ENCODE peak calls at places on chromosomes 16 and 17, in six cellular contexts. B, U, P, C, T and Y are unnamed samples.

GRCh38 chr16:23597003-23597756 is 1.1 kb upstream of the NDUFAB1 start:
- DNase-seq in C (no peak), B (no peak), U (peak), P (peak), T (no peak), Y (peak)

GRCh38 chr17:3800362-3801042 is 486 bp downstream of the ITGAE start:
- DNase-seq in B (no peak), T (no peak), C (no peak), P (no peak), U (no peak), Y (no peak)

GRCh38 chr16:50040710-50041109 is 15.7 kb downstream of the CNEP1R1 start:
- DNase-seq in P (no peak), C (no peak), U (no peak), T (no peak), B (no peak), Y (no peak)

GRCh38 chr17:29007456-29008455 is 1.9 kb upstream of the SEZ6 start:
- DNase-seq in U (peak), C (no peak), T (no peak), B (no peak), P (no peak), Y (no peak)

GRCh38 chr16:50462793-50463507 is 85.2 kb upstream of the NKD1 start:
- DNase-seq in T (no peak), P (no peak), U (no peak), B (no peak), C (no peak), Y (no peak)

GRCh38 chr17:80133626-80133970 is 13.3 kb downstream of the EIF4A3 start:
- DNase-seq in U (no peak), B (no peak), P (no peak), C (no peak), T (no peak), Y (no peak)

GRCh38 chr17:800446-801242 is 18.5 kb downstream of the MRM3 start:
- DNase-seq in P (no peak), C (no peak), T (no peak), B (no peak), U (no peak), Y (no peak)

GRCh38 chr16:67805718-67806427 is 487 bp downstream of the RANBP10 start:
- DNase-seq in T (no peak), U (no peak), C (no peak), B (peak), P (peak), Y (peak)

GRCh38 chr17:229130-229944 is 47.9 kb upstream of the DOC2B start:
- DNase-seq in P (no peak), C (no peak), U (no peak), B (no peak), T (no peak), Y (no peak)

DNA sequence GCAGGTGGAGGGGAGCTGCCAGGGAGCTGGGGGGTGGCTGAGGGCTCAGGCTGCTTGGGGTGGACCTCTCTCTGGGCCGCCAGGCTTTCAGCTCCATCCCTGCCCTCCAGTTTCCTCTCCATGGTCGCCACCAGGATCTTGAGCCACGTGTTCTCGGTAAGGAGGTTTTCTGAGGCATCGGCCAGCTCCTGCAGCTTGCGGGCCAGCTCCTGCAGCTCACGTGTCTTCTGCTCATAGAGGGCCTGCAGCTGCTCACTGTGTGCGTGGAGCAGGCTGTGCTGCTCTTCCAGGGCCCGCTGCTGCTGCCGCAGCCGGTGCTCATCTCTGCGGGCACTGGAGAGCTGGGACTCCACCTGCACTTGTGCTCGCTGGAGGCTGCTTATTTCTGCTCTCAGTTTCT is 11.0 kb downstream of the SNN start:
- DNase-seq in U (no peak), T (no peak), P (no peak), B (no peak), C (no peak), Y (no peak)
- TF ChIP-seq CTCF in U (no peak), T (no peak), P (no peak), B (no peak), C (no peak), Y (no peak)

DNA sequence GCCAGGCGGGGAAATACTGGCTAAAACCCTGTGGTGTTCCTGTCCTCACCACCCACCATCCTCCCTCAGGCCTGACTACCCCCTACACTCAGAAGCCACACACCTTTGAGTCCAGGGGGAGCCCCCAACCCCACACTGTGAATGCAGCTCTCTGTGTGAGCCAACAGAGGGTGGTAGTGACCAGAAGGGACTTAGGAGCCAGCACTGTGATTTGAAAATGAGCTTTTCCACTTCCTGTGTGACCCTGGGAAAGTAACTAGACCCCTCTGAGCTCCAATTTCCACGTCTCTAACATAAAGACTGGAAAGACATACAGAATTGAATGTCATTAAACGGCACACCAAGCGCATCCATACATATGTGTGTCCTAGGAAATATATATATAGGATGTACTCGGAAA is 58.7 kb downstream of the SDK2 start:
- DNase-seq in B (no peak), U (no peak), C (no peak), P (no peak), T (no peak), Y (no peak)
- TF ChIP-seq CTCF in B (no peak), U (no peak), C (no peak), P (no peak), T (no peak), Y (no peak)

DNA sequence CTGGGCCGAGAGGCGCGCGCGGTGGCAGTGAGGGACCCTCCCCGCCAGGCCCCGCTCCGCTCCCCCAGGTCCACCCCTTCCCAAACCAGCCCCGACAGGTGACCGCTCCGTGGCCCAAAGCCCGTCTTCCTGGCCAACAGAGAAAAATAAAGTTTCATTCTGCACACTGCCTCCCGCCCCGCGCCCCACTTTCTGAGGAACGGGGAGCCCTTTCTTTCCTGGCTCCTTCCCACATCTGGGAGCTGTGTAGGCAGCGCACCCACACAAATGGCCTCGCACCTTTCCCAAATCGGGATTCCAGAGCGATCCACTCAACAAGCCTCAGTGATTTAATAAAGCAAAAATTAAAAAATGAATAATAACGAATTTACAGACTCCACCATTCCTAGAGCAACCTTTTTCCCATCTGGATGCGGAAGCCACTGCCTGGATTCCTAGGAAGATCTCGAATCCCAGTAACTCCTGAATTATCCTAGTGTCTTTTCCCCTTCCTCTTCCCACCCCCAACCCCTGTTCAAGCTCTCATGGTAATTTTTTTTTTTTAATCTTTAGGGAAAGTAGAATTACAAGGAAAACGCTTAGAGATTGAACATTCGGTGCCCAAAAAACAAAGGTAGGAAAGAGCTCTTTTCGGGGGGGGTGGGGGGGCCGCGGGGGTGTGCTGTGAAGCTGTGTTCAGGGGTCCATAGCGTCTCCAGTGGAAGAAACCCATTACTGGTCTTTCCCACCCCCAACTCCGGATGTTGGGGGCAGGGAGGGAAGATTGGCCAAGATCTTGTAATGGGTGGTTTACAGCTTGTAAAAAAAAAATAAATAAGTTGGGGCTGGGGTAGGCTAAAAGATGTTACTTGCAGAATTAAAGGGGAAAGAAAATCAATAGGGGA is 1.6 kb downstream of the IGF2BP1 start:
- DNase-seq in U (no peak), P (peak), C (no peak), B (no peak), T (no peak), Y (no peak)
- TF ChIP-seq CTCF in U (no peak), P (no peak), C (no peak), B (no peak), T (peak), Y (no peak)

GRCh38 chr16:89700100-89700648 is 1.3 kb downstream of the SPATA2L start:
- DNase-seq in B (peak), U (peak), P (peak), T (peak), C (peak), Y (peak)
- TF ChIP-seq CTCF in B (peak), U (peak), P (peak), T (peak), C (peak), Y (peak)

GRCh38 chr17:38868968-38869646 is 751 bp upstream of the LASP1 start:
- DNase-seq in B (peak), P (peak), U (peak), C (no peak), T (peak), Y (peak)

GRCh38 chr17:38864636-38865398 is 5.0 kb upstream of the LASP1 start:
- DNase-seq in U (no peak), T (no peak), B (no peak), P (no peak), C (no peak), Y (no peak)

GRCh38 chr17:38868095-38868967 is 1.5 kb upstream of the LASP1 start:
- DNase-seq in U (peak), B (no peak), C (no peak), P (peak), T (no peak), Y (peak)

GRCh38 chr17:38869647-38870258 is at the start of gene LASP1:
- DNase-seq in P (peak), U (peak), T (no peak), B (peak), C (no peak), Y (peak)

DNA sequence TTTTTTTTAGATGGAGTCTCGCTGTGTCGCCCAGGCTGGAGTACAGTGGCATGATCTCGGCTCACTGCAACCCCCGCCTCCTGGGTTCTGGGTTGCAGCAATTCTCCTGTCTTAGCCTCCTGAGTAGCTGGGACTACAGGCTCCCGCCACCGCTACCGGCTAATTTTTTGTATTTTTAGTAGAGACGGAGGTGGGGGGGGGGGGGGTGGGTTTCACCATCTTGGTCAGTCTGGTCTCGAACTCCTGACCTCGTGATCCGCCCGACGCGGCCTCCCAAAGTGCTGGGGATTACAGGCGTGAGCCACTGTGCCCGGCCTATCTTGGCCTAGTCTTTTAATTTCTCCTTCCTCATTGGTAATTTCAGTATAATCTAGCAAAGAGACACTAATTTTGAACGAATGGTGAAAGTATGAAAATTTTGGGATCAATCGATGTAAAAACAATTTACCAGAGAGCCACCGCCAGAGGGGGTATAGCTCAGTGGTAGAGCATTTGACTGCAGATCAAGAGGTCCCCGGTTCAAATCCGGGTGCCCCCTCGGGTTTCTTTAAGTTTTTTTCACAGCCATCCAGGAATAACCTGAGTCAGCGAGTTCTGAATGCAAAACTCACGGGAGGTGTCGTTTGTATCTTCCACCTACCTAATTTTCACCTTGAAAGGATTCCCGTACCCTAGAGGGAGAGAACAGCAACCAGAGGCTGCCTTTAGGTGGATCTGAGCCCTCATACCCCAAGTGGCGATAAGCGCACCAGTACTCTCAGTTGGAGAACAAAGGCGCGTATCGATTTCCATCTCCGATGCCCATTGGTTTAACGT is 2.5 kb upstream of the LASP1 start:
- DNase-seq in B (peak), C (no peak), T (no peak), P (peak), U (peak), Y (peak)
- TF ChIP-seq CTCF in B (peak), C (peak), T (peak), P (peak), U (peak), Y (peak)

DNA sequence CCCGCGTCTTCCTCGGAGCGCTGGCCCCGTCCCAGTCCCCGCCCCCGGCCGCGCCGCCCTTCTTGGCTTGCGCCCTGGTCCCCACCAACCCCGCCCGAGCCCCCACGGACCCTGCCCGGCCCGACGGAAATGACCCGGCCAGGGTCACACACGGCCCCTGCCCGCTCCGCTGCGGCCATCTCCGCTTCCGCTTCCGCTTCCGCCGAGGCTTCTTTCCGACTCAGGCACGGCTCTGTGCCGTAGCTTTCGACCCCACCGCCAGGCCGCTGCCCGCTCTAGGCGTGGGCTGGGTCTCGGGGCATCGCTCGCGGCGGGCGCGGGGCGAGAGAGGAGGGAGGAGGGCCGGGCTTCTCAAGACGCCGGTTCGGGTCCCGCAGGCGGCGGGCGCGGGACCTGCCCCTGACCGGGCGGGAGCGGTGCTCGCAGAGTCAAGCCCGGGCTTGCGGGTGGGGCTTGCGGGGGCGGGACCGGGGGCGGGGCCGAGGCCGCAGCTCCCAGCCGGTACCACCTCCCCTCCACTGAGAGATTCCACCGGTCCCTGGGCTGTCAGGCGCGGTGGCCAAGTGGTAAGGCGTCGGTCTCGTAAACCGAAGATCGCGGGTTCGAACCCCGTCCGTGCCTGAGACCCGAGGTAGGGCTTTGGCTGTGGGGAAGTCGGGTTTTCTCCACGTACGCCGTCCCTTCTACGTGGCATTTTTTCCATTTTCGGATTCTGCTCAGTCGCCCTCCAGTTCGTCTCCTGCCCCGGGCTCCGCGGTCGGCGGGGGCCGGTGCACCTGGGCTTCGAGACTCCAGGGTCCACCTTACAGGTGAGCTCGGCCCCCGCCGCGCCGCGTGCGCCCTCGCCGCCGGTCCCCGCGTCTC is 158.3 kb downstream of the RAB11FIP4 start:
- DNase-seq in T (peak), U (peak), P (peak), B (peak), C (peak), Y (peak)
- TF ChIP-seq CTCF in T (no peak), U (peak), P (no peak), B (no peak), C (no peak), Y (no peak)

DNA sequence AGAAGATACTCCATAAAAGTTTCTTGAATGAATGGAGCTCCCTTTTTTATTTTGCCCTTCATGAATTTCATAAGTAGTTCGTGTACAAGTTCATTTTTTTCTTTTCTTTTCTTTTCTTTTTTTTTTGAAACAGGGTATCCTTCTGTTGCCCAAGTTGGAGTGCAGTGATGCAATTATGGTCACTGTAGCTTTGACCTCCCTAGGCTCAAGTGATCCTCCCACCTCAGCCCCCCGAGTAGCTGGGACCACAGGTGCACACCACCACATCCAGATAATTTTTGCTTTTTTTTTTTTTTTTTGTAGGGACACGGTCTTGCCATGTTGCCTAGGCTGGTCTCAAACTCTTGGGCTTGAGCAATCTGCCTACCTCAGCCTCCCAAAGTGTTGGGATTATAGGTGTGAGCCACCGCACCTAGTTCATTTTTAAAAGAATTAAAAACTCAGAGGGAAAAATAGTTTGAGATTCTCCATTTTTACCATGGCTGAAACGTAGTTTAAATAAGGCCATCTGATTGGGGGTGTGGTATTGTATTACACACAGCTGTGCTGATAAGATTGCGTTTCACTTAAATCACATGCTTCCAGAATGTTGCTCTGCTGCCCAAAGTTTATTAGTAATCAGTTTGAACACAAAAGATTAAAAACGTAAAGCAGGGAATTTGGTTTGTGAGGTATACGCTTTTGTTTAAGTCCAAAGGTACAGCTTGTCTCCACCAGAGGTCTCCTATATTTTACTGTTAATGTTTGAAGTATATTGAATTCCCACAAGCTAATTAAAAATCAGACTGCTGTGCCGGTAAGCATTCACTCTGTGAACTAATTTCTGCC is 154.1 kb downstream of the SOCS1 start:
- DNase-seq in B (no peak), C (no peak), U (no peak), P (no peak), T (peak), Y (no peak)
- TF ChIP-seq CTCF in B (no peak), C (no peak), U (peak), P (no peak), T (peak), Y (no peak)